ENCODE peak calls at places on chromosomes 11 and 22, in six cellular contexts. K, O, G, U, F and V are unnamed samples.

GRCh38 chr11:79822771-79823170 is 381.9 kb upstream of the TENM4 start:
- DNase-seq in K (no peak), F (no peak), O (no peak), U (no peak), G (no peak), V (no peak)

GRCh38 chr11:16511109-16511806 is 154.9 kb upstream of the SOX6 start:
- DNase-seq in U (peak), K (no peak), F (no peak), G (peak), O (peak), V (peak)

GRCh38 chr11:85590848-85591483 is 36.2 kb downstream of the DLG2 start:
- DNase-seq in O (peak), U (peak), K (peak), G (peak), F (peak), V (peak)

GRCh38 chr11:69166186-69167115 is 10.7 kb downstream of the SMIM38 start:
- DNase-seq in K (no peak), O (peak), U (peak), F (peak), G (no peak), V (peak)

GRCh38 chr11:33476945-33477584 is 219.9 kb downstream of the HIPK3 start:
- DNase-seq in O (no peak), U (peak), G (no peak), K (no peak), F (no peak), V (no peak)

GRCh38 chr22:42431401-42432019 is 693 bp downstream of the NFAM1 start:
- DNase-seq in U (no peak), G (no peak), F (no peak), O (no peak), K (no peak), V (no peak)

GRCh38 chr11:130868865-130869264 is 47.4 kb downstream of the SNX19 start:
- DNase-seq in U (no peak), G (no peak), F (no peak), O (no peak), K (no peak), V (no peak)

GRCh38 chr11:44849922-44850321 is 100.8 kb downstream of the TP53I11 start:
- DNase-seq in K (no peak), G (no peak), F (no peak), U (no peak), O (no peak), V (no peak)

GRCh38 chr22:23178512-23179254 is 1.6 kb upstream of the BCR start:
- DNase-seq in U (peak), K (peak), O (no peak), G (no peak), F (peak), V (peak)

GRCh38 chr11:68039526-68040086 is 781 bp downstream of the TCIRG1 start:
- DNase-seq in O (no peak), U (no peak), F (no peak), G (no peak), K (no peak), V (no peak)

GRCh38 chr11:111359223-111360149 is 19.6 kb downstream of the POU2AF1 start:
- DNase-seq in F (no peak), O (no peak), U (no peak), K (no peak), G (no peak), V (no peak)

GRCh38 chr22:49294656-49295464 is 532.8 kb downstream of the BRD1 start:
- DNase-seq in F (no peak), U (no peak), K (no peak), O (no peak), G (no peak), V (no peak)

GRCh38 chr22:20209761-20210250 is 58.3 kb downstream of the RTN4R start:
- DNase-seq in G (no peak), U (no peak), O (no peak), K (no peak), F (no peak), V (no peak)

GRCh38 chr11:128210148-128210940 is 377.0 kb downstream of the ETS1 start:
- DNase-seq in G (no peak), F (no peak), K (no peak), U (peak), O (peak), V (peak)

GRCh38 chr11:44716256-44716655 is 10.5 kb upstream of the TSPAN18 start:
- DNase-seq in O (no peak), F (no peak), G (no peak), K (no peak), U (no peak), V (no peak)

GRCh38 chr11:3840870-3841425 is at the start of gene RHOG:
- DNase-seq in G (peak), U (peak), F (peak), O (peak), K (peak), V (peak)

GRCh38 chr11:34915136-34916013 is 804 bp downstream of the APIP start:
- DNase-seq in U (peak), K (peak), O (no peak), F (no peak), G (peak), V (peak)

GRCh38 chr11:96162816-96163499 is 180.0 kb downstream of the MAML2 start:
- DNase-seq in F (no peak), K (no peak), O (peak), U (peak), G (no peak), V (peak)

GRCh38 chr11:14480716-14481115 is 18.9 kb downstream of the COPB1 start:
- DNase-seq in O (no peak), U (peak), F (no peak), G (no peak), K (no peak), V (no peak)

GRCh38 chr11:69882270-69882608 is 63.0 kb upstream of the FGF3 start:
- DNase-seq in K (no peak), O (no peak), F (no peak), U (no peak), G (no peak), V (no peak)

GRCh38 chr22:38262051-38262795 is 10.6 kb downstream of the TMEM184B start:
- DNase-seq in U (no peak), K (no peak), F (no peak), G (no peak), O (no peak), V (no peak)

GRCh38 chr11:22371188-22371587 is 33.0 kb downstream of the SLC17A6 start:
- DNase-seq in K (no peak), O (no peak), G (no peak), U (no peak), F (no peak), V (no peak)

GRCh38 chr22:30420401-30421178 is 5.0 kb upstream of the MTFP1 start:
- DNase-seq in O (peak), G (no peak), K (no peak), F (no peak), U (peak), V (peak)

GRCh38 chr22:42644422-42645340 is 4.3 kb upstream of the ATP5MGL start:
- DNase-seq in F (no peak), O (no peak), K (no peak), U (peak), G (no peak), V (peak)

GRCh38 chr11:65444314-65445051 is 21.9 kb downstream of the NEAT1 start:
- DNase-seq in K (no peak), O (no peak), G (no peak), U (peak), F (no peak), V (no peak)

GRCh38 chr11:4882543-4882942 is 843 bp downstream of the OR51T1 start:
- DNase-seq in F (no peak), O (no peak), K (no peak), U (no peak), G (no peak), V (no peak)